ENCODE peak calls at places on chromosomes 5 and 9, in ten cellular contexts. P, J, Z, F, C, S, Y, D, B and W are unnamed samples.

GRCh38 chr5:142314129-142314528 is 10.7 kb downstream of the SPRY4 start:
- DNase-seq in P (no peak), J (no peak), Z (no peak), F (no peak), C (no peak), S (no peak), Y (no peak), D (no peak), B (no peak), W (no peak)

GRCh38 chr9:4147476-4148214 is 152.2 kb downstream of the GLIS3 start:
- DNase-seq in P (no peak), J (no peak), Z (no peak), F (no peak), C (peak), S (no peak), Y (no peak), D (no peak), B (no peak), W (no peak)

GRCh38 chr9:121450241-121450640 is 49.4 kb downstream of the GGTA1 start:
- DNase-seq in P (no peak), J (no peak), Z (no peak), F (no peak), C (peak), S (no peak), Y (no peak), D (no peak), B (no peak), W (no peak)

GRCh38 chr5:75262278-75262677 is 25.6 kb upstream of the ANKRD31 start:
- DNase-seq in P (no peak), J (no peak), Z (no peak), F (no peak), C (no peak), S (no peak), Y (no peak), D (no peak), B (no peak), W (no peak)

GRCh38 chr9:135960328-135961276 is 571 bp downstream of the UBAC1 start:
- DNase-seq in P (peak), J (peak), Z (peak), F (peak), C (no peak), S (peak), Y (no peak), D (no peak), B (no peak), W (peak)

GRCh38 chr5:135211083-135211790 is 177.2 kb upstream of the PITX1 start:
- DNase-seq in P (no peak), J (peak), Z (no peak), F (no peak), C (no peak), S (no peak), Y (no peak), D (no peak), B (no peak), W (peak)

GRCh38 chr9:15246243-15246642 is 60.8 kb downstream of the TTC39B start:
- DNase-seq in P (no peak), J (no peak), Z (no peak), F (no peak), C (no peak), S (no peak), Y (no peak), D (no peak), B (no peak), W (no peak)

GRCh38 chr5:127930311-127930710 is 153.3 kb upstream of the SLC12A2 start:
- DNase-seq in P (no peak), J (peak), Z (peak), F (peak), C (peak), S (no peak), Y (no peak), D (no peak), B (no peak), W (no peak)

GRCh38 chr9:137783521-137783920 is 94.1 kb upstream of the CACNA1B start:
- DNase-seq in P (no peak), J (no peak), Z (no peak), F (no peak), C (no peak), S (no peak), Y (no peak), D (no peak), B (no peak), W (peak)

GRCh38 chr9:31520301-31521085 is 864.0 kb upstream of the ACO1 start:
- DNase-seq in P (no peak), J (no peak), Z (no peak), F (no peak), C (no peak), S (no peak), Y (no peak), D (no peak), B (no peak), W (no peak)

GRCh38 chr5:152309926-152310450 is 95.1 kb downstream of the NMUR2 start:
- DNase-seq in P (no peak), J (no peak), Z (no peak), F (no peak), C (no peak), S (no peak), Y (no peak), D (no peak), B (no peak), W (no peak)

GRCh38 chr9:37449877-37450632 is 15.2 kb downstream of the ZBTB5 start:
- DNase-seq in P (no peak), J (no peak), Z (no peak), F (no peak), C (no peak), S (no peak), Y (no peak), D (no peak), B (no peak), W (no peak)

GRCh38 chr5:54344653-54345052 is 34.3 kb upstream of the ARL15 start:
- DNase-seq in P (no peak), J (no peak), Z (no peak), F (no peak), C (no peak), S (no peak), Y (no peak), D (no peak), B (no peak), W (peak)

GRCh38 chr9:97749928-97750327 is 52.8 kb upstream of the XPA start:
- DNase-seq in P (no peak), J (no peak), Z (no peak), F (no peak), C (no peak), S (no peak), Y (no peak), D (no peak), B (no peak), W (no peak)

GRCh38 chr5:71862661-71863060 is 143.6 kb downstream of the CARTPT start:
- DNase-seq in P (no peak), J (no peak), Z (no peak), F (peak), C (no peak), S (no peak), Y (no peak), D (no peak), B (no peak), W (no peak)

GRCh38 chr5:147160923-147161663 is 73.7 kb upstream of the STK32A start:
- DNase-seq in P (no peak), J (no peak), Z (no peak), F (no peak), C (no peak), S (no peak), Y (no peak), D (no peak), B (no peak), W (no peak)

GRCh38 chr9:4197548-4197947 is 102.3 kb downstream of the GLIS3 start:
- DNase-seq in P (peak), J (peak), Z (no peak), F (peak), C (no peak), S (no peak), Y (no peak), D (no peak), B (no peak), W (peak)

GRCh38 chr9:112569186-112569585 is 82.6 kb downstream of the KIAA1958 start:
- DNase-seq in P (no peak), J (peak), Z (peak), F (peak), C (no peak), S (no peak), Y (no peak), D (no peak), B (no peak), W (peak)

GRCh38 chr9:212265-212664 is 2.4 kb upstream of the DOCK8 start:
- DNase-seq in P (no peak), J (no peak), Z (no peak), F (no peak), C (no peak), S (no peak), Y (no peak), D (no peak), B (no peak), W (no peak)

GRCh38 chr9:1708215-1708614 is 306.9 kb upstream of the SMARCA2 start:
- DNase-seq in P (no peak), J (no peak), Z (no peak), F (no peak), C (no peak), S (no peak), Y (no peak), D (no peak), B (no peak), W (no peak)

GRCh38 chr5:180047667-180048066 is 23.9 kb downstream of the RNF130 start:
- DNase-seq in P (peak), J (no peak), Z (peak), F (no peak), C (no peak), S (no peak), Y (no peak), D (peak), B (no peak), W (no peak)

GRCh38 chr5:6766558-6767191 is 53.4 kb downstream of the TENT4A start:
- DNase-seq in P (no peak), J (peak), Z (peak), F (peak), C (peak), S (no peak), Y (peak), D (peak), B (peak), W (peak)

GRCh38 chr9:96476591-96476990 is 26.6 kb downstream of the HABP4 start:
- DNase-seq in P (no peak), J (peak), Z (peak), F (peak), C (no peak), S (no peak), Y (no peak), D (no peak), B (no peak), W (no peak)

GRCh38 chr5:45288746-45289145 is 407.4 kb downstream of the HCN1 start:
- DNase-seq in P (no peak), J (no peak), Z (no peak), F (no peak), C (no peak), S (no peak), Y (no peak), D (no peak), B (no peak), W (no peak)